ENCODE peak calls at places on chromosomes 3 and 15, in nine cellular contexts. U is MM.1S; Y is lower lobe of right lung; A is AG10803; V is transverse colon; F is WERI-Rb-1; W is mesothelial cell of epicardium; S is hepatocyte; Z is CD4-positive, alpha-beta T cell. M is an unnamed sample.

GRCh38 chr3:106033654-106034053 is 164.8 kb upstream of the CBLB start:
- DNase-seq in Y (no peak), S (no peak), A (no peak), V (no peak), Z (no peak), W (no peak), U (no peak), F (no peak), M (no peak)

GRCh38 chr3:63523100-63523499 is 129.4 kb upstream of the SNTN start:
- DNase-seq in Y (no peak), Z (no peak), W (no peak), U (no peak), S (no peak), V (no peak), A (no peak), F (peak), M (no peak)

GRCh38 chr15:61871926-61872522 is 188.2 kb downstream of the VPS13C start:
- DNase-seq in U (peak), Z (no peak), S (peak), V (no peak), W (no peak), F (no peak), A (peak), Y (no peak), M (peak)

GRCh38 chr3:147113293-147114045 is 292.9 kb downstream of the ZIC4 start:
- DNase-seq in Z (no peak), Y (no peak), U (peak), S (no peak), A (peak), W (no peak), V (no peak), F (no peak), M (peak)

GRCh38 chr15:91603681-91604080 is 249.8 kb upstream of the SLCO3A1 start:
- DNase-seq in W (no peak), A (peak), S (no peak), V (no peak), U (no peak), F (no peak), Y (no peak), Z (no peak), M (no peak)

GRCh38 chr3:143445118-143445517 is 325.5 kb downstream of the CHST2 start:
- DNase-seq in Y (no peak), Z (no peak), A (peak), V (no peak), F (no peak), S (no peak), W (no peak), U (no peak), M (no peak)

GRCh38 chr3:36906504-36907149 is 38.2 kb downstream of the TRANK1 start:
- DNase-seq in U (no peak), S (no peak), W (no peak), Y (no peak), F (no peak), A (peak), V (no peak), Z (no peak), M (peak)

GRCh38 chr3:128237348-128238099 is 84.2 kb downstream of the EEFSEC start:
- DNase-seq in V (no peak), U (no peak), S (no peak), W (no peak), Y (no peak), Z (no peak), A (no peak), F (no peak), M (no peak)

GRCh38 chr3:104066658-104067057 is 1300.1 kb upstream of the ALCAM start:
- DNase-seq in Y (no peak), A (peak), W (no peak), Z (no peak), F (no peak), V (no peak), S (peak), U (no peak), M (peak)

GRCh38 chr15:34243226-34243625 is 18.4 kb downstream of the EMC4 start:
- DNase-seq in V (no peak), S (no peak), W (no peak), A (no peak), U (no peak), Y (no peak), Z (no peak), F (no peak), M (no peak)

GRCh38 chr3:81778678-81779182 is 17.3 kb upstream of the GBE1 start:
- DNase-seq in F (no peak), W (no peak), Y (no peak), A (peak), U (no peak), Z (no peak), V (no peak), S (no peak), M (peak)

GRCh38 chr3:16768956-16769355 is 115.8 kb upstream of the PLCL2 start:
- DNase-seq in A (peak), V (no peak), W (no peak), U (no peak), Y (no peak), F (no peak), S (no peak), Z (no peak), M (no peak)

GRCh38 chr15:25710184-25710583 is 152.9 kb downstream of the ATP10A start:
- DNase-seq in A (peak), Y (peak), S (peak), U (no peak), V (peak), F (peak), W (peak), Z (peak), M (no peak)

GRCh38 chr15:82122754-82123400 is 77.1 kb upstream of the MEX3B start:
- DNase-seq in S (peak), A (peak), Z (no peak), W (no peak), Y (no peak), F (no peak), V (no peak), U (no peak), M (peak)

GRCh38 chr3:57949779-57950618 is 58.2 kb upstream of the FLNB start:
- DNase-seq in Z (no peak), V (no peak), S (no peak), U (no peak), W (no peak), A (peak), F (no peak), Y (no peak), M (no peak)

GRCh38 chr3:182889948-182890629 is 90.2 kb downstream of the DCUN1D1 start:
- DNase-seq in Z (no peak), U (no peak), V (no peak), S (no peak), F (no peak), W (no peak), Y (no peak), A (no peak), M (peak)

GRCh38 chr3:15050405-15051092 is 14.6 kb downstream of the MRPS25 start:
- DNase-seq in V (peak), Z (no peak), A (no peak), U (peak), Y (no peak), S (no peak), F (no peak), W (no peak), M (no peak)

GRCh38 chr3:13119471-13120220 is 46.4 kb upstream of the IQSEC1 start:
- DNase-seq in Y (peak), A (no peak), F (no peak), Z (no peak), W (no peak), S (no peak), U (no peak), V (no peak), M (no peak)

GRCh38 chr3:184806567-184807271 is 5.2 kb upstream of the VPS8 start:
- DNase-seq in A (no peak), V (no peak), W (no peak), S (peak), Y (no peak), U (no peak), F (no peak), Z (no peak), M (no peak)

GRCh38 chr3:20254268-20255117 is 68.5 kb upstream of the SGO1 start:
- DNase-seq in Y (no peak), U (no peak), S (no peak), W (no peak), F (no peak), V (no peak), Z (no peak), A (no peak), M (no peak)

GRCh38 chr3:193883551-193883950 is 252.4 kb upstream of the HES1 start:
- DNase-seq in Z (no peak), A (no peak), S (no peak), V (no peak), U (no peak), Y (no peak), F (no peak), W (no peak), M (no peak)

GRCh38 chr15:72136170-72137051 is 18.2 kb downstream of the SENP8 start:
- DNase-seq in U (no peak), F (no peak), Y (no peak), V (no peak), W (no peak), Z (no peak), A (no peak), S (no peak), M (no peak)

GRCh38 chr15:74208901-74209559 is 6.4 kb upstream of the STRA6 start:
- DNase-seq in A (peak), S (peak), Y (no peak), F (peak), U (no peak), W (no peak), Z (no peak), V (no peak), M (no peak)

GRCh38 chr15:78360426-78360825 is 20.3 kb downstream of the CRABP1 start:
- DNase-seq in W (no peak), Z (no peak), Y (no peak), A (peak), V (peak), F (no peak), U (no peak), S (peak), M (no peak)

GRCh38 chr3:67526246-67526645 is 128.2 kb downstream of the SUCLG2 start:
- DNase-seq in Y (no peak), W (no peak), A (peak), S (no peak), Z (no peak), F (no peak), V (no peak), U (no peak), M (peak)

GRCh38 chr3:179768080-179768479 is 115.2 kb downstream of the USP13 start:
- DNase-seq in W (no peak), U (no peak), F (peak), Z (no peak), A (peak), Y (no peak), V (peak), S (peak), M (peak)

GRCh38 chr15:78130466-78131294 is 565 bp downstream of the CIB2 start:
- DNase-seq in A (no peak), U (peak), S (no peak), W (no peak), F (no peak), Y (peak), Z (peak), V (peak), M (no peak)

GRCh38 chr3:111577798-111578685 is 17.1 kb downstream of the ZBED2 start:
- DNase-seq in A (peak), U (peak), Y (no peak), Z (no peak), F (peak), V (no peak), W (no peak), S (peak), M (peak)

GRCh38 chr15:93043621-93044300 is 45.2 kb downstream of the RGMA start:
- DNase-seq in Y (peak), Z (no peak), F (no peak), S (no peak), U (no peak), A (no peak), W (no peak), V (no peak), M (no peak)

GRCh38 chr15:51334011-51334426 is 4.4 kb downstream of the CYP19A1 start:
- DNase-seq in Z (no peak), S (no peak), F (peak), U (no peak), W (no peak), Y (no peak), V (no peak), A (no peak), M (no peak)

GRCh38 chr3:100407977-100408532 is 6.7 kb downstream of the LNP1 start:
- DNase-seq in V (no peak), Y (no peak), F (no peak), Z (no peak), S (no peak), W (no peak), U (no peak), A (no peak), M (no peak)

GRCh38 chr3:10508619-10509260 is 3.4 kb upstream of the ATP2B2 start:
- DNase-seq in S (no peak), A (no peak), Z (no peak), U (no peak), V (no peak), Y (no peak), W (no peak), F (peak), M (no peak)

GRCh38 chr3:107240183-107241091 is 136.8 kb upstream of the CCDC54 start:
- DNase-seq in A (peak), V (peak), W (peak), S (peak), Z (peak), Y (peak), U (peak), F (peak), M (peak)

GRCh38 chr3:20836801-20837200 is 650.8 kb upstream of the SGO1 start:
- DNase-seq in Y (no peak), V (no peak), A (no peak), S (no peak), W (no peak), U (no peak), Z (no peak), F (no peak), M (no peak)

GRCh38 chr15:97717806-97718205 is 242.7 kb upstream of the ARRDC4 start:
- DNase-seq in F (no peak), A (no peak), V (no peak), S (no peak), Y (no peak), W (no peak), U (no peak), Z (no peak), M (no peak)

GRCh38 chr3:162014284-162014683 is 517.7 kb downstream of the OTOL1 start:
- DNase-seq in U (no peak), F (no peak), V (no peak), Z (no peak), Y (no peak), S (no peak), A (no peak), W (no peak), M (no peak)

GRCh38 chr3:40691598-40691905 is 166.8 kb downstream of the ZNF621 start:
- DNase-seq in A (peak), Z (no peak), F (no peak), U (no peak), W (no peak), S (no peak), Y (no peak), V (no peak), M (no peak)

GRCh38 chr15:49382394-49382793 is 40.6 kb upstream of the FGF7 start:
- DNase-seq in W (no peak), Y (no peak), S (no peak), V (no peak), Z (no peak), A (no peak), U (no peak), F (no peak), M (no peak)

GRCh38 chr15:38853608-38854007 is 289.0 kb upstream of the RASGRP1 start:
- DNase-seq in S (peak), W (no peak), V (no peak), A (peak), Z (peak), F (peak), Y (no peak), U (peak), M (peak)
- TF ChIP-seq CTCF in S (peak), W (no peak), V (no peak), A (peak), Z (no peak), F (peak), Y (peak), U (peak), M (peak)

DNA sequence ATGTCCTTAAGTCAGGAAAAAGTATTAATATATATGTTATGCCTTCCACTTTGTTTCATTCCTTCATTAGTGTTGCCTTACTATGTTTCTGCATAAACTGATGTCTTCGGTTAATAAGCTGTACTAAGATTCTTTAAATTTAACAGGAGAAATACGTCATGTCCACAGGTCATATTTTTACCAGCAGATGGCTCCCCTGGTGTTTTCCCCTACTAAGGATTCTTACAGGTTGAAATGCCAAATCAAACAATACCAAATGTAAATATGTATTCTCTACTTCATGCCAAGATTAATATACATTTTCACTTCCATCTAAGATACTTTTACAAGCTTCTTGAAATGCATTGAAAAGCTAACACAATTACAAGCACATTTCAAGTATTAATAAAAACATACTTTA is 1602.1 kb downstream of the SI start:
- DNase-seq in U (no peak), F (no peak), V (no peak), S (no peak), Z (no peak), A (no peak), W (no peak), Y (no peak), M (no peak)
- TF ChIP-seq CTCF in U (peak), F (no peak), V (no peak), S (peak), Z (no peak), A (no peak), W (no peak), Y (no peak), M (no peak)

GRCh38 chr3:55828712-55829111 is 341.6 kb upstream of the WNT5A start:
- DNase-seq in V (no peak), W (no peak), A (peak), F (no peak), Y (no peak), Z (no peak), U (no peak), S (no peak), M (peak)

GRCh38 chr3:55824406-55824805 is 337.3 kb upstream of the WNT5A start:
- DNase-seq in U (no peak), A (no peak), F (no peak), S (no peak), V (no peak), Y (no peak), W (no peak), Z (no peak), M (peak)

GRCh38 chr3:55826097-55826496 is 339.0 kb upstream of the WNT5A start:
- DNase-seq in A (no peak), Z (no peak), S (no peak), V (no peak), Y (no peak), W (no peak), U (no peak), F (no peak), M (no peak)

GRCh38 chr3:55823829-55824228 is 336.7 kb upstream of the WNT5A start:
- DNase-seq in A (no peak), U (no peak), S (no peak), Y (no peak), W (no peak), Z (no peak), V (no peak), F (no peak), M (no peak)

DNA sequence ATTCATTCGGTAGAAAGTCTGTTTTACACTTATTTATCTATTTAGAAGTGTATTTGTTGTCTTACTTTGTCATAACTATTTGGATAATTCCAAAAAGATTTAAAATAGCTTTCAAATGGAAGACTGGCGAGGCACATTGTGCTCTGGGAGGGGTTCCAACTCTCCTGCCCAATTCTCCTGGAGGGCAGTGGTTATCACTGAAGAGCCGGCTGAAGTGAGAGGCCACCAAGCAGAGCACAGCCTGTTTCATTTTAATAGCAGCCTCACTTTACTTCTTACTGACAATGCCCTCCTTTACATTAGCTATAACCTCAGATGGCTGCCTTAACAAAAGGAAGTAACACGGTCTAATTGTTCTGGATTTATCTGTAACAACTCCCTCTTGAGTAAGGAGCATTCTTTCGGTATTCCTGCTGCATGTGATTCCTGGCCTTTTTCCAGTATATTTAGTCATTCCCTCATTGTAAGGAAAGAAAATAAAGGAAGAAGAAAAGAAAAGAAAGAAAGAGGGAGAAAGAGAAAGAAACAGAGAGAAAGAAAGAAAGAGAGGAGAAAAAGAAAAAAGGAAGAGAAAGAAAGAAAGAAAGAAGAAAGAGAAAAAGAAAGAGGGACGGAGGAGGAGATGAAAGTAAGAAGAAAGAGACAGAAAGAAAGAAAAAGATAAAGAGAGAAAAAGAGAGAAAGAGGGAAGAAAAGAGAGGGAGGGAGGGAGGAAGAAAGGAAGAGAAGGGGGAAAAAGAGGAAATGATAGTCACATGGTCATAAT is 339.8 kb upstream of the WNT5A start:
- DNase-seq in U (no peak), Y (no peak), S (no peak), V (no peak), F (no peak), A (peak), Z (no peak), W (no peak), M (peak)
- TF ChIP-seq CTCF in U (no peak), Y (no peak), S (no peak), V (no peak), F (no peak), A (no peak), Z (no peak), W (no peak), M (no peak)

DNA sequence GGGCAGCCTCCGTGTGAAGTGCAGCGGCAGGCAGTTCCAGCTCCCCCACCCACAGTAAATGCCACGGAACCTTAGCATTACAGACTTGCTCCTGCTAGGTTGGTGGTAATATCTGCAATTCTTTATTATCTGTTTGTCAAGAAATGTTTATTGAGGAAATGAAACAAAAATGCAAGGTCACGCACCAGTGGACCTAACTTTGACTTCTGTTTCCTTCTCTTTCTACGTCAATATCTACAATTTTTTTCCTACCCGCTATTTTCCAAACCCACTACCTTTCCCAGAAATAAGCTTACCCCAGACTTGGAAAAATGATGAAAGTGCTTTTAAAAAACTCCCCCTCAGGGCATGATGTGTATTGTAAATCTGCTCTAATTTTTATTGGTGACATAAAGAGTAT is 18.9 kb downstream of the ILDR1 start:
- DNase-seq in Y (no peak), W (no peak), Z (no peak), V (no peak), F (no peak), S (no peak), U (no peak), A (no peak), M (peak)
- TF ChIP-seq CTCF in Y (no peak), W (no peak), Z (no peak), V (no peak), F (no peak), S (no peak), U (no peak), A (no peak), M (no peak)

DNA sequence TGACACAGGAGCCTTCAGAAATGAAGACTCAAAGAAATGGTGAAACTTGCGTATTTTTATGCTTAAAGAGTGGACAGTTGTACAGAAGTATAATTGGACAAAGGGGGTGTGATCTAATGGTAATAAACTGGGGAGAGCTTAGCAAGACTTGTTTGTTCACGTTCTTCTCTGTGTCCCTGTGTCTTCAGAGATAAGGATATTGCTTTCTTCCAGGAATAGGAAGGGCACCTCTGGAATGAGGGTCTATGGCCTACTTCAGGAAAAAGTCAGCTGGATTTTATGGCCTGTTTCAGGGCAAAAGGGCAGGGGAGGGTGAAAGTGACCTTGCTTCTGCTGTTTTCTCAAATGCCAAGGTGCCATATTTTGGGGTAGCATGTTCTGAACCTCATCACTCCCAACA is 4.5 kb upstream of the TOPAZ1 start:
- DNase-seq in V (no peak), U (no peak), F (no peak), S (peak), A (no peak), Y (no peak), W (no peak), Z (no peak), M (no peak)
- TF ChIP-seq CTCF in V (no peak), U (no peak), F (no peak), S (no peak), A (no peak), Y (no peak), W (no peak), Z (no peak), M (no peak)